ENCODE peak calls at places on chromosome 6, in four cellular contexts. Q, W, M and O are unnamed samples.

GRCh38 chr6:134707342-134707982 is 242.4 kb downstream of the ALDH8A1 start:
- DNase-seq in Q (no peak), W (peak; percentile 62), M (no peak), O (no peak)

GRCh38 chr6:12490904-12491571 is 200.9 kb downstream of the EDN1 start:
- DNase-seq in Q (no peak), W (peak; percentile 98), M (no peak), O (no peak)

GRCh38 chr6:2854394-2854982 is 12.8 kb upstream of the SERPINB1 start:
- DNase-seq in Q (no peak), W (no peak), M (no peak), O (no peak)

GRCh38 chr6:151506761-151507160 is 12.9 kb downstream of the CCDC170 start:
- DNase-seq in Q (no peak), W (no peak), M (no peak), O (no peak)

GRCh38 chr6:108168501-108168979 is 2.7 kb downstream of the NR2E1 start:
- DNase-seq in Q (peak; percentile 77), W (peak; percentile 38), M (no peak), O (no peak)

GRCh38 chr6:20952605-20953004 is 418.3 kb downstream of the CDKAL1 start:
- DNase-seq in Q (no peak), W (peak; percentile 89), M (no peak), O (no peak)

GRCh38 chr6:121885399-121886152 is 450.1 kb downstream of the GJA1 start:
- DNase-seq in Q (no peak), W (no peak), M (no peak), O (no peak)

GRCh38 chr6:164069352-164070022 is 655.0 kb downstream of the QKI start:
- DNase-seq in Q (no peak), W (peak; percentile 95), M (no peak), O (no peak)

GRCh38 chr6:92922216-92922806 is 497.0 kb downstream of the EPHA7 start:
- DNase-seq in Q (peak; percentile 41), W (no peak), M (no peak), O (no peak)

GRCh38 chr6:112372213-112372806 is 25.2 kb downstream of the RFPL4B start:
- DNase-seq in Q (no peak), W (peak; percentile 50), M (no peak), O (no peak)

GRCh38 chr6:163585932-163586437 is 171.5 kb downstream of the QKI start:
- DNase-seq in Q (no peak), W (peak; percentile 95), M (no peak), O (no peak)

GRCh38 chr6:30672445-30673253 is at the start of gene DHX16:
- DNase-seq in Q (peak; percentile 94), W (peak; percentile 98), M (peak; percentile 90), O (peak; percentile 91)

GRCh38 chr6:33584700-33585402 is 4.8 kb upstream of the BAK1 start:
- DNase-seq in Q (no peak), W (no peak), M (no peak), O (no peak)

GRCh38 chr6:107941199-107941598 is 16.8 kb downstream of the SEC63 start:
- DNase-seq in Q (no peak), W (no peak), M (no peak), O (no peak)

GRCh38 chr6:35469711-35470662 is 1.8 kb downstream of the RPL10A start:
- DNase-seq in Q (no peak), W (no peak), M (no peak), O (no peak)

GRCh38 chr6:71404145-71404966 is 115.7 kb downstream of the OGFRL1 start:
- DNase-seq in Q (no peak), W (peak; percentile 93), M (no peak), O (no peak)

GRCh38 chr6:12354499-12354898 is 64.3 kb downstream of the EDN1 start:
- DNase-seq in Q (no peak), W (peak; percentile 63), M (peak; percentile 91), O (no peak)

GRCh38 chr6:36049582-36049981 is 22.0 kb downstream of the MAPK14 start:
- DNase-seq in Q (no peak), W (no peak), M (no peak), O (no peak)

GRCh38 chr6:45668705-45669104 is 291.0 kb upstream of the SUPT3H start:
- DNase-seq in Q (no peak), W (no peak), M (no peak), O (no peak)

GRCh38 chr6:170106906-170107525 is 183.9 kb downstream of the DLL1 start:
- DNase-seq in Q (peak; percentile 34), W (no peak), M (no peak), O (no peak)

GRCh38 chr6:75029333-75029732 is 176.5 kb downstream of the COL12A1 start:
- DNase-seq in Q (no peak), W (no peak), M (no peak), O (no peak)

GRCh38 chr6:33989016-33989854 is 156.7 kb downstream of the GRM4 start:
- DNase-seq in Q (peak; percentile 34), W (no peak), M (no peak), O (no peak)

GRCh38 chr6:116563830-116564229 is 7.5 kb upstream of the RWDD1 start:
- DNase-seq in Q (no peak), W (no peak), M (no peak), O (no peak)
- H3K9ac ChIP-seq in Q (no peak overlapping the region), W (no peak overlapping the region), M (no peak overlapping the region), O (no peak overlapping the region)

GRCh38 chr6:137494967-137495595 is 887 bp upstream of the OLIG3 start:
- DNase-seq in Q (no peak), W (no peak), M (no peak), O (no peak)

GRCh38 chr6:137496909-137497721 is 2.9 kb upstream of the OLIG3 start:
- DNase-seq in Q (peak; percentile 71), W (no peak), M (no peak), O (no peak)

GRCh38 chr6:137494281-137494966 is at the start of gene OLIG3:
- DNase-seq in Q (peak; percentile 67), W (no peak), M (no peak), O (peak; percentile 67)

GRCh38 chr6:137496392-137496767 is 2.2 kb upstream of the OLIG3 start:
- DNase-seq in Q (peak; percentile 60), W (no peak), M (no peak), O (no peak)

DNA sequence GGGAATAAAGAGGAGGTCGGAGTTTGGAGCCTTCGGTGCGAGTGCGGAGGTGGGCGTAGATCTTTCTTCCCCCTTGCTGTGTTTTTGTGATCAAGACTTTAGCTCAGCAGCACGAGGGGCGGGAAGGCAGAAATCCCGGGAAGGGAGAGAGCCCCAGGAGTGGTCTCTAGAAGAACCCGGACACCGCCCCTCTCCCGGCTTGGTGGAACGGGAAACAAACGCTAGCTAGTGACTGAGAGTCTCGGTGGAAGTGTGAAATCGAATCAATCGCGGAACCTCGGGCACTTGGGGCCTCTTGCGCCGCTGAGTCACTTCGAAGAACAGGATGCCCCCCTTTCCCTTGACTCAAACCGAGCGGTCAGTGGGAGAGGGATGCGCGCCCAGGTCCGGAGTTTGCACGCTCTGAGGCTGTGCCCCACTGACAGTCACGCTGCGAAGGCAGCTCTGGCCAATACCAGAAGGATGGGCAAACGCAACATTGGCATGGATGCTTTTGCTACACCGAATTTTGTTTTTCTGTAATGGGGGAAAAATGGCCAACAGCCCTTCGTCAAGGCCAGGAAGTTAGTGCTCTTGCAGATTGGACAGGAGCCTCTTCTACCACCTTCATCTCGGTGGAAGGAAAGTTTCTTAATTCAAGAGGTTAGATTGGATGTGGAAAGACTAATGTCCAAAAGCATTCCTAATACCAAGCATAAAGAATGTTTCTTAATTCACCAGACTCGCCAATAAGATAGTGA is 1.6 kb upstream of the OLIG3 start:
- DNase-seq in Q (peak; percentile 75), W (no peak), M (no peak), O (no peak)
- TF ChIP-seq EZH2 in Q (no peak), W (peak; percentile 86), M (no peak), O (no peak)

GRCh38 chr6:116512709-116513108 is 1.3 kb downstream of the CALHM5 start:
- DNase-seq in Q (no peak), W (no peak), M (no peak), O (no peak)
- H3K9ac ChIP-seq in Q (no peak overlapping the region), W (peak overlapping the region; percentile 72), M (no peak overlapping the region), O (no peak overlapping the region)

GRCh38 chr6:41429506-41430504 is 94.4 kb downstream of the NCR2 start:
- DNase-seq in Q (no peak), W (peak; percentile 20), M (no peak), O (no peak)

GRCh38 chr6:41427642-41428401 is 92.4 kb downstream of the NCR2 start:
- DNase-seq in Q (peak; percentile 82), W (peak; percentile 14), M (no peak), O (no peak)

GRCh38 chr6:41428995-41429417 is 93.6 kb downstream of the NCR2 start:
- DNase-seq in Q (no peak), W (peak; percentile 77), M (no peak), O (peak; percentile 55)

GRCh38 chr6:41426888-41427641 is 91.7 kb downstream of the NCR2 start:
- DNase-seq in Q (peak; percentile 68), W (no peak), M (no peak), O (no peak)

GRCh38 chr6:41428402-41428994 is 93.1 kb downstream of the NCR2 start:
- DNase-seq in Q (no peak), W (no peak), M (no peak), O (no peak)
- TF ChIP-seq EZH2 in Q (no peak), W (peak; percentile 7), M (no peak), O (no peak)

DNA sequence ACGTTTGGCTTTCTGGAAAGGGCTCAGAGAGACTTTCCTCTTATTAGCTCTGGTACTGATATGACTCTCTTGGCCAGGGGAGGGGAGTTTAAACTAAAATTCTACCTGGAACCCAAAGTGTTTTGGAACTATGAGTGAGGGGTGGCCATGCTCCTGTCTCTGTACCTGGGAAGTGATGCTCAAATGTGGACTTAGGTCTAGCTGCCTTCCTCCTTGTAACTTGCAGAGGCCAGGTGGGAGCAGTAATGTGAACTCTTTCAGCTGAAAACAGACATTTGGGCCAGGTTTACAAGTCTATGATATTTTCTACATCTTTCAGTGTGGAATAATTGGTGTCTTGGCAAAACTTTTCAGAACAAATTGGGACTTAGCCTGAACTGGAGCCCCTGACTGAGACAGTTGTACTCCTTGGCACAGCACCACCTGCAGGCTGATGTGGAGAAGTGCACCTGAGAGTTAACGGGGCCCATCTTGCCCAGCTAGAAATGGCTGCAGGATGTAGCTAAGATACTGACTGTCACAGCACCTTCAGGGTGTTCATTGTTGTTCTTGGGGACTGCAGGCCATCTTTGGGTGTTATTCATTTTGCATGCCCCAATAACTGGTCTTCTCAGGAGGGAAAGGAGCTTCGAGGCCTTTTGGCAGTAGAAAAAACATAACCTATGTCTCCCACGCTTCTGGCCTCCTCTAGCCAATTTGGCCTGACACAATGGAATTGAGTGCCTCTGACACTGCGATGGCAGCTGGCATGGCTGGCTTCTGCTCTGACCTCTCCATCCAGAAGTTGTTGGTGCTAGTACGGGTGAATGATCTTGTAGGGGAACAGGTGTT is 37.1 kb downstream of the CD109 start:
- DNase-seq in Q (peak; percentile 86), W (peak; percentile 61), M (peak; percentile 31), O (peak; percentile 71)
- H3K9ac ChIP-seq in Q (no peak overlapping the region), W (no peak overlapping the region), M (no peak overlapping the region), O (no peak overlapping the region)

DNA sequence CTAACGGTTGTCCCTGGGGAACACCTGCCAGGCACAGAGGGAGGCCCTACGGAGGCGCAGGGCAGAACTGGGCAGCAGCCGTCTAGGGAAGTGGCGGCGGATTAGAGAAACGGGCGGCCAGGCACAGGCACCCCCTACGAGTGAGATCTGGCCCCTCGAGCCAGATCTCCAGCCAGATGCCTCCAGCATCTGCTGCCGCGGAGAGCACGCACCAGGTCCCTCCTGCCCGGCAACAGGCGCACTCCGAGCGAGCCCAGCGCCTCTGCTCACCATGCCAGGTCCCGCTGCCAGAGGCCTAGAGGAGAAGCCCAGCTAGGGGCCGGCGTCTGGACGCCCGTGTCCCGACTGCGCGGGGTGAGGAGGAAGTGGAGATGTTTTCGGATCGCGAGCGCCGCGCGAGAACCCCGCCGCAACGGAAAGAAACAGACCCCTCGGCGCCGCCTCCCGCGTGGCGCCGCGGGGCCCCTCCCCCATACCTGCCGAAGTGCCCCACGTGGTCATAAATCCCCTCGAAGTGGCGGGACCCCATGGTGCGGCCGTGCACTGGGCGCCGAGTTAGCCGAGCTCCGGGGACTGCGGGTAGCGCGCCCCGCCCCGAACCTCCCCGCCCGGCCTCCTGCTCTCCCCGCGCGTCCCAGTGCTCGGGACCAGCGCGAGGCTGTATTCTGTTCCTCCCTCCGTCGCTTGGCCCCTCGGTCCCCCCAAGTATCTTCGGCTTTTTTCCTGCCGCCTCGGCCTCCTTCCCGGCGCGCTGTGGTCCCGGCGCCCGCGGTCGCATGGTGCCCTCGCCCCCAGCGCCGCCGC is at the start of gene SLC22A16:
- DNase-seq in Q (peak; percentile 20), W (no peak), M (no peak), O (peak; percentile 41)
- TF ChIP-seq EZH2 in Q (no peak), W (no peak), M (no peak), O (no peak)